ENCODE peak calls at places on chromosomes 2 and 18, in five cellular contexts. H is A549; N is HAP-1; T is CD8-positive, alpha-beta T cell; D is right cardiac atrium. Z is an unnamed sample. For H3K4me1, the result is how much of the 10 kb centered on the place peaks cover.

GRCh38 chr18:69326094-69326493 is 74.6 kb upstream of the DOK6 start:
- DNase-seq in T (no peak), H (no peak), D (no peak), N (no peak), Z (no peak)

GRCh38 chr2:220949476-220949875 is 622.6 kb downstream of the EPHA4 start:
- DNase-seq in D (no peak), N (no peak), T (no peak), H (no peak), Z (peak)

GRCh38 chr2:185208261-185208660 is 530.3 kb upstream of the FSIP2 start:
- DNase-seq in H (peak), T (no peak), N (peak), D (no peak), Z (peak)

GRCh38 chr2:145563752-145564615 is 1044.1 kb upstream of the ZEB2 start:
- DNase-seq in N (no peak), D (no peak), T (no peak), H (no peak), Z (no peak)

GRCh38 chr2:217818293-217818850 is 184.4 kb downstream of the TNS1 start:
- DNase-seq in N (no peak), D (peak), T (no peak), H (no peak), Z (no peak)

GRCh38 chr2:179268277-179268935 is 3.8 kb upstream of the SESTD1 start:
- DNase-seq in N (no peak), H (peak), D (peak), T (no peak), Z (peak)

GRCh38 chr2:165293439-165294420 is 54.5 kb downstream of the SCN2A start:
- DNase-seq in D (no peak), N (peak), H (peak), T (no peak), Z (peak)

GRCh38 chr2:97863829-97864228 is 131.9 kb downstream of the TMEM131 start:
- DNase-seq in N (no peak), H (no peak), D (no peak), T (no peak), Z (no peak)

GRCh38 chr2:84969511-84970265 is 1.3 kb upstream of the KCMF1 start:
- DNase-seq in H (peak), N (peak), T (no peak), D (no peak), Z (peak)

GRCh38 chr2:14831458-14831857 is 198.9 kb downstream of the LRATD1 start:
- DNase-seq in T (no peak), H (no peak), D (no peak), N (no peak), Z (no peak)

GRCh38 chr2:241818229-241818942 is 9.4 kb downstream of the NEU4 start:
- DNase-seq in T (no peak), N (no peak), D (no peak), H (no peak), Z (no peak)

GRCh38 chr2:240427729-240428128 is 7.7 kb upstream of the GPC1 start:
- DNase-seq in T (no peak), N (no peak), H (no peak), D (no peak), Z (no peak)

GRCh38 chr2:30628341-30628740 is 178.9 kb downstream of the CAPN13 start:
- DNase-seq in H (no peak), T (no peak), D (no peak), N (no peak), Z (no peak)

GRCh38 chr18:13382990-13383821 is 164.6 kb downstream of the LDLRAD4 start:
- DNase-seq in H (no peak), D (no peak), T (no peak), N (no peak), Z (no peak)

GRCh38 chr2:25159947-25160346 is 8.4 kb downstream of the POMC start:
- DNase-seq in H (peak), N (no peak), D (no peak), T (no peak), Z (peak)

GRCh38 chr2:238700122-238700457 is 147.8 kb upstream of the TWIST2 start:
- DNase-seq in H (no peak), N (no peak), D (peak), T (no peak), Z (no peak)

GRCh38 chr2:1995987-1996386 is 251.7 kb upstream of the PXDN start:
- DNase-seq in D (no peak), N (no peak), T (no peak), H (no peak), Z (no peak)

GRCh38 chr2:234966340-234966739 is 14.5 kb downstream of the SH3BP4 start:
- DNase-seq in H (no peak), N (no peak), D (no peak), T (no peak), Z (no peak)

GRCh38 chr2:31556921-31557320 is 23.8 kb downstream of the SRD5A2 start:
- DNase-seq in T (no peak), H (no peak), D (no peak), N (no peak), Z (no peak)

GRCh38 chr2:42722328-42723190 is 41.4 kb downstream of the OXER1 start:
- DNase-seq in D (peak), T (no peak), H (peak), N (no peak), Z (peak)

GRCh38 chr18:22108674-22109073 is 60.7 kb upstream of the GATA6 start:
- DNase-seq in N (no peak), T (no peak), H (peak), D (no peak), Z (peak)

GRCh38 chr2:118706371-118706770 is 141.1 kb downstream of the EN1 start:
- DNase-seq in N (no peak), T (no peak), D (no peak), H (no peak), Z (peak)

GRCh38 chr2:64862623-64863022 is 126.6 kb upstream of the SLC1A4 start:
- DNase-seq in T (no peak), D (no peak), H (no peak), N (no peak), Z (no peak)

GRCh38 chr2:64860321-64860751 is 128.9 kb upstream of the SLC1A4 start:
- DNase-seq in H (no peak), T (no peak), N (no peak), D (peak), Z (no peak)

GRCh38 chr2:64862001-64862397 is 127.2 kb upstream of the SLC1A4 start:
- DNase-seq in D (no peak), T (no peak), N (no peak), H (no peak), Z (no peak)

GRCh38 chr2:64860936-64861335 is 128.3 kb upstream of the SLC1A4 start:
- DNase-seq in N (no peak), D (no peak), H (no peak), T (no peak), Z (no peak)

GRCh38 chr2:64861338-64862000 is 127.7 kb upstream of the SLC1A4 start:
- DNase-seq in N (no peak), H (no peak), D (no peak), T (no peak), Z (no peak)
- H3K4me1 ChIP-seq in N (under half), H (under half), D (under half), T (under half), Z (under half)

GRCh38 chr2:213237787-213238186 is 46.5 kb upstream of the SPAG16 start:
- DNase-seq in T (no peak), D (no peak), N (no peak), H (no peak), Z (no peak)
- H3K4me1 ChIP-seq in T (under half), D (under half), N (under half), H (under half), Z (under half)

GRCh38 chr2:236173734-236174607 is 5.8 kb upstream of the GBX2 start:
- DNase-seq in H (no peak), D (no peak), N (no peak), T (no peak), Z (no peak)

GRCh38 chr2:236172238-236172865 is 4.2 kb upstream of the GBX2 start:
- DNase-seq in H (no peak), T (no peak), N (peak), D (no peak), Z (no peak)

GRCh38 chr2:236172866-236173733 is 4.9 kb upstream of the GBX2 start:
- DNase-seq in T (no peak), D (no peak), H (no peak), N (no peak), Z (no peak)

GRCh38 chr2:236176417-236176816 is 8.2 kb upstream of the GBX2 start:
- DNase-seq in H (peak), T (no peak), N (peak), D (no peak), Z (peak)

GRCh38 chr2:236174608-236175001 is 6.4 kb upstream of the GBX2 start:
- DNase-seq in D (no peak), N (no peak), T (no peak), H (no peak), Z (peak)
- H3K4me1 ChIP-seq in D (under half), N (under half), T (under half), H (under half), Z (under half)

GRCh38 chr18:62531078-62531477 is 8.3 kb downstream of the ZCCHC2 start:
- DNase-seq in H (no peak), D (no peak), T (no peak), N (no peak), Z (no peak)
- H3K4me1 ChIP-seq in H (under half), D (under half), T (under half), N (under half), Z (under half)

DNA sequence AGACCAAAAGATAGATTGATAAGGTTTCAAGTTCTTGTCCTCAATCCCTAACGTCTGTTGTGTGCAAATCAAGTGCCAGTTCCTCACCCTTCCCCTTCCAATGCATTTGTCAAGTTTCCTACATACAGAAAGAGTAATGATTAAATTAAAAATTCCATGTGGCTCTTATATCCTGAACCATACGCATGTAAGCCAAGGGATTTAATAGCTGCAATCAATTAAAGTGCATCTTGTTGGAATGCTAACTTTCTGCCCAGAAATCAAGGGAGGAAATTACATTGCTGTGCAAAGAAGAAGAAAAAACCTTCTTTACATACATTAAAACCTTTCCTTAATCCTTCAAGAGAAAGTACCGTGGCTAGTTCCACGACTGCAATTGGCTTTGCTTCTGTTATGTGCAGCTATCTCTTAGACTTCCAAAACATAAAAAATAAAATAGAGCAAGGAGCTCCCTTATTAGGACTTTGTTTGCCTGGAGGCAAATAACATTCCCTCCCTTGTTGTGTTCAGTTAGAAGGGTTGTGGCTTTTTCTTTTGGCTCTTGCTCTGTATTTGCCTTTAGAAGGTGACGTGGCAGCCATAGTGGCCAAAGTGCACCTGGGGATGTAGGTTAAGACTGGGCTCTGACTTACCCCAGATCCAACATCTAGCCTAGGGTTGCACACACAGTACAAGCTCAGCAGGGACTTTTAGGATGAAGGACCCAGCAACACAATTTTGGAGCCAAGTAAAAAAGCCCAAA is 158.3 kb downstream of the ANTXR1 start:
- DNase-seq in N (no peak), T (no peak), D (no peak), H (no peak), Z (no peak)
- H3K4me1 ChIP-seq in N (under half), T (under half), D (under half), H (under half), Z (under half)

DNA sequence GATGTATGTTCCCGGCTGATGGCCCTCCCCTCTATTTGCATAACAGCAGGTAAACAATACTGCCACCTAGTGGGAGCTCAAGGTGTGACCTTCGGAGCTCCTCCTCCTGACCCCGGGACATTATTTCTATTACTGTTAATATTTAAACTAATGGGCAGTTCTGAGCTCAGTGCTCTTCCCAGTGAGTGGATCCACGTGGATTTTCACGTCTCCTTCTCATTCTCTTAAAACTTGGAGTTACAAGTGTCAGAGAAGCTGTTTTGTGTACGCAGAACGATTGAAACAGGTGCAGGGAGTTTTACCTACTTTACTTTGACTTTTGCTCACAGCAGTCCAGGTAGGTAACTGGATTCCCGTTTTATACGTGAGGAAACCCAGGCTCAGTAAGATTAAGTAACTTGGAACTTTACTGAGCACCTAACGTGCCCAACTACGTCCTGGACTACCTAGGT is 127.3 kb downstream of the PRKCE start:
- DNase-seq in T (peak), D (peak), H (peak), N (peak), Z (peak)
- H3K4me1 ChIP-seq in T (under half), D (under half), H (under half), N (under half), Z (under half)

DNA sequence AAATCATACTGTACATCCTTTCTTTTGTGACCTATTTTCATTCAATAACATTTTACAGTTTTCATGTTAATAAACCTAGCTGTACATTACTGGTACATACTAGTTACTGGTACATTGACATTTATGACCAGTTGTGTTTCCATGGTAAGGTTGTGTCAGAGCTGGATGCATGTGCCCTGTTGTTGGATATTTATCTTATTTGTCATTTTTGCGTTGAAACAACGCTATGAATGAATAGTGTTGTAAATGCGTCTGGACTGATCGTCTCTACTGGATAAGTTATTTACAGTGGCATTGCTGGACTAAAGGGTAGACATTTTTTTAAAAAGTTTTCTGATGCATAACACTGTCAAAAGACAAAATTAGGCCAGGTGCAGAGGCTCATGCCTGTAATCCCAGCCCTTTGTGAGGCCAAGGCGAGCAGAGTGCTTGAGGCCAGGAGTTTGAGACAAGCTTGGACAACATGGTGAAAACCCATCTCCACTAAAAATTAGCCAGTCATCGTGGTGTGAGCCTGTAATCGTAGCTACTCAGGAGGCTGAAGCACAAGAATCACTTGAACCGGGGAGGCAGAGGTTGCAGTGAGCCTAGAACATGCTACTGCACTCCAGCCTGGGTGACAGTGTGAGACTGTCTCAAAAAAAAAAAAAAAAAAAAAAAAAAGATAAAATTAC is 40.2 kb downstream of the MCFD2 start:
- DNase-seq in D (no peak), N (no peak), T (no peak), H (no peak), Z (no peak)
- H3K4me1 ChIP-seq in D (under half), N (under half), T (under half), H (half or more), Z (under half)

DNA sequence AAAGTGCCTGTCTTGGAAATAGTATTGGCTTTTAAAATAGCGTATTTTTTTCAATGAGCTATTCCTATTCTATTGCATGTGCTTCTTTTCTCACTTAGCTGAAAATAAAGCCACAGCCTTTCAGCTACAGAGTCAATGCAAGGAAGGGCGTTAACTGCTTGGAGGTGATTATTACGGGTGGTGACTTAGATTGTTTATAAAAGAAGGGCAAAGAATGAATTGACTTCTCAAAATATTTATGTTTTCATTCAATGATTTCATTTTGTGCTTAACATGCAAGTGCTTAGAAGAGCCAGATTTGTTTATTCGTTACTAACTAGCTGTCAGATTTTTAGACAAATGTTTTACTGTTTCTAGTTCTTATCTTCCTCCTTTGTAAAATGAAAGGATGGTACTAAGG is 2.8 kb upstream of the CHN1 start:
- DNase-seq in H (no peak), D (no peak), N (no peak), T (no peak), Z (no peak)
- H3K4me1 ChIP-seq in H (under half), D (under half), N (under half), T (under half), Z (under half)

DNA sequence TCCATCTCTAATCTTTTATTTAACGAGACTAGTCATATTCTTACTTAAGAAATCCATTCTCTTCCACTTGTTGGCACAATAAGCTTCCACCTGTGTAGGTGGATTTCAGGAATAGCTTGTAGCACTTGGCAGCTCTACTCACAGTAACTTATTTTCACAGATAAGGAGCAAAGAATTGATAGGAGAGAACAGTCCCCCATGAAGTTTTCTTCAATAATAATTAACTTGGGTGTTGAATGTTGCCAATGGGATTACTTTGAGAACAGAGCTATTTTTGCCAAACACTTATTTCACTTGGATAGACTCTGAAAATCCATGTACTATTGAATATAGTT is 1388.6 kb upstream of the PIK3C3 start:
- DNase-seq in T (no peak), H (no peak), N (no peak), D (no peak), Z (no peak)
- H3K4me1 ChIP-seq in T (under half), H (under half), N (under half), D (under half), Z (under half)

Z was measured in mesendoderm.